ENCODE peak calls at places on chromosomes 16 and 17, in six cellular contexts. I is psoas muscle, R is mesothelial cell of epicardium, U is colonic mucosa, X is A549, B is upper lobe of right lung. K is an unnamed sample.
A peak's percentile ranks its signal among the peaks of the same experiment; 100 is the strongest.

GRCh38 chr17:31525801-31526549 is 134.5 kb downstream of the RAB11FIP4 start:
- DNase-seq in X (peak; percentile 89), U (no peak), I (no peak), B (no peak), R (no peak), K (peak; percentile 53)

GRCh38 chr17:32847977-32848376 is 28.9 kb downstream of the MYO1D start:
- DNase-seq in U (no peak), R (no peak), I (no peak), X (no peak), B (no peak), K (no peak)

GRCh38 chr17:16934836-16935235 is 37.1 kb downstream of the TNFRSF13B start:
- DNase-seq in B (peak; percentile 56), R (no peak), I (no peak), U (no peak), X (no peak), K (no peak)

GRCh38 chr17:75394332-75394918 is 11.1 kb downstream of the GRB2 start:
- DNase-seq in B (no peak), R (no peak), I (no peak), U (no peak), X (no peak), K (no peak)

GRCh38 chr16:14399397-14400284 is 230.4 kb downstream of the PARN start:
- DNase-seq in R (no peak), B (no peak), X (peak; percentile 61), U (no peak), I (peak; percentile 79), K (no peak)

GRCh38 chr16:71214771-71215381 is 15.6 kb downstream of the HYDIN start:
- DNase-seq in X (no peak), R (no peak), I (no peak), U (no peak), B (no peak), K (no peak)

GRCh38 chr17:78144146-78144719 is 2.0 kb upstream of the C17orf99 start:
- DNase-seq in X (no peak), U (peak; percentile 90), B (peak; percentile 91), I (peak; percentile 78), R (no peak), K (no peak)

GRCh38 chr16:89026121-89026612 is 49.2 kb upstream of the CBFA2T3 start:
- DNase-seq in B (peak; percentile 1), X (no peak), R (no peak), U (no peak), I (no peak), K (no peak)

GRCh38 chr17:56269998-56270397 is 116.7 kb downstream of the ANKFN1 start:
- DNase-seq in I (no peak), X (no peak), U (no peak), R (no peak), B (no peak), K (no peak)

GRCh38 chr17:65092262-65092661 is 35.7 kb upstream of the GNA13 start:
- DNase-seq in X (peak; percentile 55), U (no peak), I (no peak), B (no peak), R (no peak), K (no peak)

GRCh38 chr16:166375-167116 is 768 bp downstream of the HBM start:
- DNase-seq in B (no peak), I (no peak), U (no peak), X (no peak), R (no peak), K (no peak)

GRCh38 chr17:51764387-51764971 is 394.0 kb downstream of the CA10 start:
- DNase-seq in I (peak; percentile 18), U (peak; percentile 46), R (no peak), X (peak; percentile 78), B (no peak), K (peak; percentile 65)

GRCh38 chr16:26717826-26718225 is 348.9 kb upstream of the C16orf82 start:
- DNase-seq in X (no peak), I (no peak), U (no peak), B (no peak), R (no peak), K (no peak)

GRCh38 chr16:78684040-78684611 is 584.7 kb downstream of the WWOX start:
- DNase-seq in U (peak; percentile 30), X (peak; percentile 6), R (no peak), I (peak; percentile 84), B (no peak), K (no peak)

GRCh38 chr17:43220511-43221125 is 7.8 kb downstream of the CCDC200 start:
- DNase-seq in I (no peak), X (no peak), R (no peak), U (no peak), B (peak; percentile 22), K (no peak)

GRCh38 chr17:19470529-19471261 is 59.7 kb downstream of the RNF112 start:
- DNase-seq in X (no peak), U (peak; percentile 66), I (peak; percentile 75), B (no peak), R (no peak), K (no peak)

GRCh38 chr17:59642535-59642934 is 22.8 kb downstream of the CLTC start:
- DNase-seq in X (no peak), R (no peak), U (no peak), I (no peak), B (no peak), K (no peak)

GRCh38 chr17:47719411-47720152 is 13.5 kb upstream of the TBX21 start:
- DNase-seq in I (no peak), R (no peak), X (no peak), U (no peak), B (no peak), K (no peak)

GRCh38 chr17:29614345-29615047 is 8.2 kb downstream of the CORO6 start:
- DNase-seq in U (no peak), R (no peak), I (no peak), B (no peak), X (no peak), K (no peak)

GRCh38 chr16:51147776-51148673 is 3.0 kb downstream of the SALL1 start:
- DNase-seq in I (no peak), U (no peak), B (no peak), R (no peak), X (no peak), K (no peak)

GRCh38 chr16:51144203-51144602 is 6.9 kb downstream of the SALL1 start:
- DNase-seq in B (no peak), U (no peak), I (no peak), X (no peak), R (no peak), K (no peak)

GRCh38 chr16:51149251-51149661 is 1.8 kb downstream of the SALL1 start:
- DNase-seq in I (no peak), B (no peak), X (no peak), R (no peak), U (no peak), K (peak; percentile 18)

GRCh38 chr16:51148674-51149228 is 2.3 kb downstream of the SALL1 start:
- DNase-seq in R (no peak), I (no peak), X (no peak), U (no peak), B (no peak), K (no peak)

GRCh38 chr16:51146256-51146924 is 4.7 kb downstream of the SALL1 start:
- DNase-seq in R (no peak), B (no peak), U (no peak), X (no peak), I (no peak), K (no peak)
- TF ChIP-seq CTCF in R (no peak), B (no peak), U (no peak), X (no peak), I (no peak), K (no peak)

GRCh38 chr16:24538756-24539294 is 541 bp upstream of the RBBP6 start:
- DNase-seq in I (no peak), X (peak; percentile 60), U (no peak), B (no peak), R (no peak), K (no peak)
- TF ChIP-seq CTCF in I (no peak), X (no peak), U (no peak), B (no peak), R (no peak), K (no peak)

DNA sequence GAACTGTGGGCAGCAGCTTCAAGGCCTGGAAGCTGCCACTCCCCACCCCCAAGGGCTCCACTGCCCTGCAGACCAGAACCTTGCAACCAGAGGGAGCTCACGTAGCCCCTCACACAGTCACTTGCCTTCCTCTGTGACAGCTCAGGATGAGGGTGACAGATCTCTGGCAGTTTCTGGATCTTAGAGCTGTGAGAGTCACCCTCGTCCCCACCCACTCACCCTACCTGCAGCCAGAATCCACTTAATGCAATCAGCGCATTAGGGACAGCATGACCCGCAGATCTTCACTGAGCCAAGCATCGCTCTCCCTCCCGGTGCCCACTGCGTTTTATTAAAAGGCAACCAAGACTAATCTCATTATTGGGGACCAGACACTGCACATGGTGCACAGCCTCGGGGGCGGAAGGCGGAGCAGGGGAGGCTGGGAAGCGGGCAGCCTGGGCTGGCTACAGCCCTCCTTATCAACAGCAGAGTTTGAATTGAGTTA is 3.5 kb downstream of the CYB561 start:
- DNase-seq in R (no peak), X (no peak), B (no peak), U (no peak), I (no peak), K (no peak)
- TF ChIP-seq CTCF in R (no peak), X (peak; percentile 7), B (no peak), U (no peak), I (no peak), K (no peak)

GRCh38 chr17:45666046-45666600 is 118.0 kb upstream of the CRHR1 start:
- DNase-seq in U (no peak), R (no peak), B (no peak), I (no peak), X (no peak), K (no peak)
- TF ChIP-seq CTCF in U (no peak), R (no peak), B (no peak), I (no peak), X (peak; percentile 24), K (no peak)

DNA sequence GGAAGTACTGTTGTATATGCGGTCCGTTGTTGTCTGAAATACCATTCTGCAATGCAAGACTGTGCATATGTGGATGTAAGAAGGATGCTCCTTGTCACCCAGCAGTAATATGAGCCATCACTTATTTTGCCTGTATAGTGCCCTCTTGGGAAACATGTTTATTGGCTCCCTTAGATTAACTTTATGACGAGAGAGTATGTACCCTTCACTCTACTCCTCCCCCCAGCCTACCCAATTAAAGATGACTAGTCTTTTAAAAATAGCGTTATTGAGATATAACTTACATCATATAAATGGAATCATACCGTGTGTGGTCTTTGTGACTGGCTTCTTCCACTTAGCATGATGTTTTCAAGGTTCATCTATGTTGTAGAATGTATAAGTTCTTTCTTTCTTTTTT is 33.6 kb downstream of the FTO start:
- DNase-seq in X (no peak), R (no peak), U (no peak), B (no peak), I (no peak), K (no peak)
- TF ChIP-seq CTCF in X (no peak), R (no peak), U (no peak), B (no peak), I (no peak), K (no peak)

K was measured in endothelial cell.